ENCODE peak calls at places on chromosomes 5 and 9, in eight cellular contexts. One of them, this sample, is unnamed. For H3K4me1, the result is how much of the 10 kb centered on the place peaks cover.

GRCh38 chr5:8843766-8844165 is 702.1 kb downstream of the SEMA5A start:
- DNase-seq in hepatocyte: peak
- DNase-seq in astrocyte: peak
- DNase-seq in GM23248: peak
- DNase-seq in ovary: no peak
- DNase-seq in tibial artery: no peak
- DNase-seq in tibial nerve: peak
- DNase-seq in mucosa of descending colon: no peak
- DNase-seq in this sample: peak

GRCh38 chr5:96940586-96940985 is 4.7 kb downstream of the LNPEP start:
- DNase-seq in tibial artery: no peak
- DNase-seq in tibial nerve: no peak
- DNase-seq in mucosa of descending colon: no peak
- DNase-seq in GM23248: peak
- DNase-seq in astrocyte: peak
- DNase-seq in ovary: no peak
- DNase-seq in hepatocyte: no peak
- DNase-seq in this sample: no peak

GRCh38 chr5:142830241-142831018 is 60.3 kb downstream of the ARHGAP26 start:
- DNase-seq in hepatocyte: no peak
- DNase-seq in tibial nerve: no peak
- DNase-seq in astrocyte: peak
- DNase-seq in ovary: no peak
- DNase-seq in mucosa of descending colon: no peak
- DNase-seq in tibial artery: no peak
- DNase-seq in GM23248: peak
- DNase-seq in this sample: no peak

GRCh38 chr5:101678494-101679193 is 617.4 kb downstream of the SLCO4C1 start:
- DNase-seq in mucosa of descending colon: no peak
- DNase-seq in tibial nerve: peak
- DNase-seq in astrocyte: peak
- DNase-seq in GM23248: peak
- DNase-seq in hepatocyte: peak
- DNase-seq in ovary: no peak
- DNase-seq in tibial artery: peak
- DNase-seq in this sample: peak

GRCh38 chr5:179378441-179379271 is 33.4 kb upstream of the ADAMTS2 start:
- DNase-seq in astrocyte: no peak
- DNase-seq in mucosa of descending colon: no peak
- DNase-seq in hepatocyte: peak
- DNase-seq in GM23248: peak
- DNase-seq in tibial artery: no peak
- DNase-seq in tibial nerve: no peak
- DNase-seq in ovary: no peak
- DNase-seq in this sample: no peak

GRCh38 chr5:16431482-16431881 is 34.1 kb downstream of the ZNF622 start:
- DNase-seq in astrocyte: no peak
- DNase-seq in hepatocyte: no peak
- DNase-seq in tibial artery: no peak
- DNase-seq in mucosa of descending colon: no peak
- DNase-seq in GM23248: no peak
- DNase-seq in tibial nerve: no peak
- DNase-seq in ovary: no peak
- DNase-seq in this sample: no peak

GRCh38 chr9:124286292-124286931 is 28.7 kb downstream of the NEK6 start:
- DNase-seq in GM23248: peak
- DNase-seq in ovary: peak
- DNase-seq in hepatocyte: peak
- DNase-seq in tibial nerve: no peak
- DNase-seq in tibial artery: no peak
- DNase-seq in mucosa of descending colon: peak
- DNase-seq in astrocyte: peak
- DNase-seq in this sample: no peak

GRCh38 chr5:174159327-174160247 is 114.1 kb downstream of the NSG2 start:
- DNase-seq in ovary: no peak
- DNase-seq in tibial nerve: no peak
- DNase-seq in tibial artery: no peak
- DNase-seq in mucosa of descending colon: no peak
- DNase-seq in GM23248: peak
- DNase-seq in astrocyte: peak
- DNase-seq in hepatocyte: no peak
- DNase-seq in this sample: no peak

GRCh38 chr5:11719888-11720481 is 184.3 kb downstream of the CTNND2 start:
- DNase-seq in tibial artery: peak
- DNase-seq in hepatocyte: peak
- DNase-seq in tibial nerve: no peak
- DNase-seq in mucosa of descending colon: no peak
- DNase-seq in astrocyte: peak
- DNase-seq in GM23248: peak
- DNase-seq in ovary: no peak
- DNase-seq in this sample: peak

DNA sequence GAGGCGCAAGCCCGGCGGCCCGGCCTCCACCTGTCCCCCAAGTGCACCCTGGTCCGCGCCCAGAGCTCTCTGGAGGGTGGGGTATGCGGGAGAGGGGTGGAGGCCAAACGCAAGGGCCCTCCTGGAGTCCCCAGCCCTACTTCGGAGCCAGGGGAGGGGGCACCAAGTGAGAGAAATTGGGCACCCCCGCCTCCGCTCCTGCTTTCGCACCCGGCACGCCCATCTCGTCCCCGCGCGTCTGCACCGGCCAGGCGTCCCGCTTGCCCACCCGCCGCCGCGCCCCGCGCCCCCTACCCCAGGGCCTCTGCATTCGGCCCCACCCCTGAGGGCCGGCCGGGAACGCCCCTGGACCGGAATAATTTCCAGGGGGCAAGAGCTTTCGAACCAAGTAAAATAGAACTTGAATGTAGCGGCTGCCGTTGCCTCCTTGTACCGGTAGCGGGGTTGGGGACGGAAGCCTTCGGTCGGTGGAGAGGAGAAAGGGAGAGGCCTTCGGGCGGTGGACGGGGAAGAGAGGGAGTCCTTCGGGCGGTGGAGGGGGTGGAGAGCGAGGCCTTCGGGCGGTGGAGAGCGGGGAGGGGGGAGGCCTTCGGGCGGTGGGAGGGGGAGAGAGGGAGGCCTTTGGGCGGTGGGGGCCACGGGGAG is 694 bp upstream of the PHPT1 start:
- DNase-seq in tibial artery: no peak
- DNase-seq in tibial nerve: no peak
- DNase-seq in ovary: no peak
- DNase-seq in mucosa of descending colon: peak
- DNase-seq in GM23248: peak
- DNase-seq in astrocyte: no peak
- DNase-seq in hepatocyte: peak
- DNase-seq in this sample: no peak
- H3K4me1 ChIP-seq in tibial artery: under half
- H3K4me1 ChIP-seq in tibial nerve: half or more
- H3K4me1 ChIP-seq in ovary: under half
- H3K4me1 ChIP-seq in mucosa of descending colon: under half
- H3K4me1 ChIP-seq in GM23248: under half
- H3K4me1 ChIP-seq in astrocyte: under half
- H3K4me1 ChIP-seq in hepatocyte: under half
- H3K4me1 ChIP-seq in this sample: under half

GRCh38 chr9:14302405-14302804 is 11.5 kb downstream of the NFIB start:
- DNase-seq in tibial artery: no peak
- DNase-seq in GM23248: peak
- DNase-seq in astrocyte: no peak
- DNase-seq in hepatocyte: no peak
- DNase-seq in tibial nerve: no peak
- DNase-seq in mucosa of descending colon: no peak
- DNase-seq in ovary: no peak
- DNase-seq in this sample: no peak

GRCh38 chr9:14301006-14301405 is 12.9 kb downstream of the NFIB start:
- DNase-seq in mucosa of descending colon: no peak
- DNase-seq in tibial nerve: no peak
- DNase-seq in GM23248: no peak
- DNase-seq in hepatocyte: no peak
- DNase-seq in tibial artery: no peak
- DNase-seq in ovary: no peak
- DNase-seq in astrocyte: no peak
- DNase-seq in this sample: no peak

GRCh38 chr9:14298607-14299022 is 15.3 kb downstream of the NFIB start:
- DNase-seq in GM23248: no peak
- DNase-seq in ovary: no peak
- DNase-seq in tibial nerve: no peak
- DNase-seq in mucosa of descending colon: no peak
- DNase-seq in astrocyte: no peak
- DNase-seq in tibial artery: no peak
- DNase-seq in hepatocyte: no peak
- DNase-seq in this sample: no peak

GRCh38 chr9:14301582-14301981 is 12.4 kb downstream of the NFIB start:
- DNase-seq in ovary: no peak
- DNase-seq in astrocyte: no peak
- DNase-seq in tibial artery: no peak
- DNase-seq in hepatocyte: no peak
- DNase-seq in GM23248: no peak
- DNase-seq in mucosa of descending colon: no peak
- DNase-seq in tibial nerve: no peak
- DNase-seq in this sample: no peak

GRCh38 chr9:14300588-14300987 is 13.4 kb downstream of the NFIB start:
- DNase-seq in GM23248: no peak
- DNase-seq in mucosa of descending colon: no peak
- DNase-seq in hepatocyte: no peak
- DNase-seq in tibial artery: no peak
- DNase-seq in astrocyte: no peak
- DNase-seq in ovary: no peak
- DNase-seq in tibial nerve: no peak
- DNase-seq in this sample: no peak
- H3K4me1 ChIP-seq in GM23248: under half
- H3K4me1 ChIP-seq in mucosa of descending colon: under half
- H3K4me1 ChIP-seq in hepatocyte: under half
- H3K4me1 ChIP-seq in tibial artery: under half
- H3K4me1 ChIP-seq in astrocyte: under half
- H3K4me1 ChIP-seq in ovary: under half
- H3K4me1 ChIP-seq in tibial nerve: half or more
- H3K4me1 ChIP-seq in this sample: under half

GRCh38 chr9:68443560-68443959 is 87.1 kb downstream of the PGM5 start:
- DNase-seq in GM23248: no peak
- DNase-seq in mucosa of descending colon: no peak
- DNase-seq in hepatocyte: no peak
- DNase-seq in astrocyte: no peak
- DNase-seq in tibial artery: no peak
- DNase-seq in tibial nerve: no peak
- DNase-seq in ovary: no peak
- DNase-seq in this sample: no peak
- H3K4me1 ChIP-seq in GM23248: under half
- H3K4me1 ChIP-seq in mucosa of descending colon: under half
- H3K4me1 ChIP-seq in hepatocyte: under half
- H3K4me1 ChIP-seq in astrocyte: under half
- H3K4me1 ChIP-seq in tibial artery: under half
- H3K4me1 ChIP-seq in tibial nerve: under half
- H3K4me1 ChIP-seq in ovary: under half
- H3K4me1 ChIP-seq in this sample: under half

DNA sequence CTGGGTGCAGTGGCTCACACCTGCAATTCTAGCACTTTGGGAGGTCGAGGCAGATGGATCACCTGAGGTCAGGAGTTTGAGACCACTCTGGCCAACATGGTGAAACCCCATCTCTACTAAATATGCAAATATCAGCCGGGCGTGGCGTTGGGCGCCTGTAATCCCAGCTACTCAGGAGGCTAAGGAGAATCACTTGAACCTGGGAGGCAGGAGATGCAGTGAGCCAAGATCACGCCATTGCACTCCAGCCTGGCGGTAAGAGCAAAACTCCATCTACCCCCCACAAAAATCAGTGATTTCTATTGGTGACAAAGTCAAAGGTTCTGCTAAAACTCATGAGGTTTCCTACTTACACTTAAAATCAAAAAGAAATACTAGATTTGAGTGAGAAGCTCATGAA is 18.8 kb downstream of the CSNK1A1 start:
- DNase-seq in tibial artery: no peak
- DNase-seq in hepatocyte: no peak
- DNase-seq in mucosa of descending colon: no peak
- DNase-seq in GM23248: no peak
- DNase-seq in astrocyte: no peak
- DNase-seq in ovary: no peak
- DNase-seq in tibial nerve: no peak
- DNase-seq in this sample: no peak
- H3K4me1 ChIP-seq in tibial artery: under half
- H3K4me1 ChIP-seq in hepatocyte: under half
- H3K4me1 ChIP-seq in mucosa of descending colon: under half
- H3K4me1 ChIP-seq in GM23248: under half
- H3K4me1 ChIP-seq in astrocyte: under half
- H3K4me1 ChIP-seq in ovary: under half
- H3K4me1 ChIP-seq in tibial nerve: half or more
- H3K4me1 ChIP-seq in this sample: half or more

GRCh38 chr9:134776080-134776796 is 104.4 kb upstream of the FCN2 start:
- DNase-seq in ovary: no peak
- DNase-seq in tibial nerve: no peak
- DNase-seq in astrocyte: peak
- DNase-seq in tibial artery: no peak
- DNase-seq in hepatocyte: no peak
- DNase-seq in mucosa of descending colon: no peak
- DNase-seq in GM23248: no peak
- DNase-seq in this sample: no peak

GRCh38 chr9:134777153-134777552 is 103.5 kb upstream of the FCN2 start:
- DNase-seq in ovary: no peak
- DNase-seq in tibial nerve: no peak
- DNase-seq in tibial artery: no peak
- DNase-seq in astrocyte: no peak
- DNase-seq in hepatocyte: no peak
- DNase-seq in mucosa of descending colon: no peak
- DNase-seq in GM23248: no peak
- DNase-seq in this sample: no peak

GRCh38 chr9:134775552-134775951 is 105.1 kb upstream of the FCN2 start:
- DNase-seq in tibial artery: no peak
- DNase-seq in ovary: no peak
- DNase-seq in GM23248: peak
- DNase-seq in astrocyte: peak
- DNase-seq in tibial nerve: no peak
- DNase-seq in hepatocyte: peak
- DNase-seq in mucosa of descending colon: no peak
- DNase-seq in this sample: no peak

GRCh38 chr9:134773842-134774241 is 106.8 kb upstream of the FCN2 start:
- DNase-seq in ovary: no peak
- DNase-seq in tibial artery: no peak
- DNase-seq in astrocyte: no peak
- DNase-seq in GM23248: no peak
- DNase-seq in mucosa of descending colon: no peak
- DNase-seq in hepatocyte: no peak
- DNase-seq in tibial nerve: no peak
- DNase-seq in this sample: no peak

GRCh38 chr9:134774991-134775540 is 105.5 kb upstream of the FCN2 start:
- DNase-seq in ovary: no peak
- DNase-seq in tibial nerve: no peak
- DNase-seq in tibial artery: no peak
- DNase-seq in GM23248: no peak
- DNase-seq in hepatocyte: no peak
- DNase-seq in astrocyte: no peak
- DNase-seq in mucosa of descending colon: no peak
- DNase-seq in this sample: no peak
- H3K4me1 ChIP-seq in ovary: under half
- H3K4me1 ChIP-seq in tibial nerve: under half
- H3K4me1 ChIP-seq in tibial artery: under half
- H3K4me1 ChIP-seq in GM23248: under half
- H3K4me1 ChIP-seq in hepatocyte: under half
- H3K4me1 ChIP-seq in astrocyte: under half
- H3K4me1 ChIP-seq in mucosa of descending colon: under half
- H3K4me1 ChIP-seq in this sample: under half

GRCh38 chr5:43300112-43300511 is 13.1 kb downstream of the HMGCS1 start:
- DNase-seq in GM23248: no peak
- DNase-seq in astrocyte: no peak
- DNase-seq in mucosa of descending colon: no peak
- DNase-seq in hepatocyte: no peak
- DNase-seq in tibial artery: no peak
- DNase-seq in tibial nerve: no peak
- DNase-seq in ovary: no peak
- DNase-seq in this sample: no peak
- H3K4me1 ChIP-seq in GM23248: under half
- H3K4me1 ChIP-seq in astrocyte: under half
- H3K4me1 ChIP-seq in mucosa of descending colon: under half
- H3K4me1 ChIP-seq in hepatocyte: under half
- H3K4me1 ChIP-seq in tibial artery: under half
- H3K4me1 ChIP-seq in tibial nerve: under half
- H3K4me1 ChIP-seq in ovary: under half
- H3K4me1 ChIP-seq in this sample: under half